ENCODE peak calls at places on chromosome X, in eight cellular contexts. R is NB4, E is left lung, O is GM12864, B is fibroblast of the aortic adventitia, Q is HCT116, P is ovary, I is GM06990. M is an unnamed sample.

GRCh38 chrX:29231800-29232199 is 644.6 kb downstream of the IL1RAPL1 start:
- DNase-seq in R (no peak), E (no peak), O (no peak), B (peak; percentile 37), Q (no peak), P (no peak), I (no peak), M (no peak)

GRCh38 chrX:70998402-70999027 is 67.6 kb upstream of the SLC7A3 start:
- DNase-seq in R (peak; percentile 5), E (no peak), O (peak; percentile 3), B (peak; percentile 66), Q (no peak), P (peak; percentile 41), I (no peak), M (no peak)

GRCh38 chrX:7950865-7951264 is 23.7 kb upstream of the PNPLA4 start:
- DNase-seq in R (no peak), E (no peak), O (peak; percentile 31), B (no peak), Q (no peak), P (no peak), I (peak; percentile 38), M (no peak)

GRCh38 chrX:18885317-18886004 is 98.5 kb downstream of the PHKA2 start:
- DNase-seq in R (no peak), E (no peak), O (peak; percentile 13), B (peak; percentile 33), Q (no peak), P (peak; percentile 24), I (no peak), M (no peak)

GRCh38 chrX:10794203-10794630 is 173.8 kb upstream of the MID1 start:
- DNase-seq in R (no peak), E (no peak), O (no peak), B (no peak), Q (no peak), P (no peak), I (no peak), M (no peak)

GRCh38 chrX:18886344-18887161 is 97.4 kb downstream of the PHKA2 start:
- DNase-seq in R (peak; percentile 78), E (peak; percentile 81), O (peak; percentile 43), B (peak; percentile 55), Q (peak; percentile 57), P (peak; percentile 76), I (peak; percentile 80), M (peak; percentile 89)

GRCh38 chrX:39204945-39205344 is 403.7 kb downstream of the MID1IP1 start:
- DNase-seq in R (no peak), E (no peak), O (no peak), B (no peak), Q (no peak), P (no peak), I (no peak), M (no peak)

GRCh38 chrX:72094894-72095293 is 36.8 kb downstream of the RTL5 start:
- DNase-seq in R (peak; percentile 54), E (peak; percentile 69), O (peak; percentile 21), B (peak; percentile 37), Q (no peak), P (peak; percentile 16), I (peak; percentile 24), M (no peak)

GRCh38 chrX:101677028-101677427 is 17.4 kb upstream of the ARMCX2 start:
- DNase-seq in R (no peak), E (no peak), O (no peak), B (no peak), Q (no peak), P (no peak), I (no peak), M (no peak)

GRCh38 chrX:76987381-76987780 is 459.8 kb upstream of the FGF16 start:
- DNase-seq in R (no peak), E (no peak), O (no peak), B (peak; percentile 16), Q (no peak), P (no peak), I (no peak), M (no peak)

GRCh38 chrX:110180176-110180927 is 137.5 kb downstream of the AMMECR1 start:
- DNase-seq in R (no peak), E (no peak), O (no peak), B (peak; percentile 81), Q (peak; percentile 16), P (peak; percentile 69), I (no peak), M (no peak)

GRCh38 chrX:46929439-46930018 is 17.3 kb downstream of the JADE3 start:
- DNase-seq in R (no peak), E (no peak), O (no peak), B (peak; percentile 26), Q (no peak), P (no peak), I (no peak), M (no peak)

GRCh38 chrX:69285881-69286545 is 120.8 kb upstream of the PJA1 start:
- DNase-seq in R (peak; percentile 45), E (peak; percentile 84), O (no peak), B (peak; percentile 26), Q (peak; percentile 0), P (peak; percentile 81), I (peak; percentile 27), M (no peak)

GRCh38 chrX:47380268-47380667 is 9.9 kb downstream of the ZNF157 start:
- DNase-seq in R (no peak), E (no peak), O (peak; percentile 58), B (no peak), Q (no peak), P (no peak), I (no peak), M (no peak)

GRCh38 chrX:6095469-6095868 is 133.2 kb downstream of the NLGN4X start:
- DNase-seq in R (peak; percentile 1), E (no peak), O (no peak), B (no peak), Q (no peak), P (no peak), I (no peak), M (no peak)

GRCh38 chrX:115534383-115534782 is 26.6 kb upstream of the PLS3 start:
- DNase-seq in R (no peak), E (no peak), O (no peak), B (no peak), Q (no peak), P (no peak), I (no peak), M (no peak)

GRCh38 chrX:129726307-129727111 is 12.3 kb upstream of the XPNPEP2 start:
- DNase-seq in R (peak; percentile 41), E (no peak), O (no peak), B (peak; percentile 77), Q (peak; percentile 28), P (peak; percentile 35), I (no peak), M (peak; percentile 74)

GRCh38 chrX:21738145-21738949 is 19.6 kb downstream of the SMPX start:
- DNase-seq in R (no peak), E (no peak), O (no peak), B (no peak), Q (no peak), P (no peak), I (no peak), M (no peak)

GRCh38 chrX:66012094-66012534 is 27.8 kb downstream of the VSIG4 start:
- DNase-seq in R (peak; percentile 97), E (no peak), O (no peak), B (no peak), Q (no peak), P (no peak), I (no peak), M (no peak)

GRCh38 chrX:35733879-35734278 is 64.3 kb upstream of the MAGEB16 start:
- DNase-seq in R (no peak), E (no peak), O (no peak), B (no peak), Q (no peak), P (no peak), I (no peak), M (no peak)

GRCh38 chrX:30653415-30654131 is at the start of gene GK:
- DNase-seq in R (peak; percentile 36), E (peak; percentile 81), O (no peak), B (peak; percentile 5), Q (no peak), P (no peak), I (peak; percentile 62), M (peak; percentile 79)

GRCh38 chrX:10033360-10034007 is 66.3 kb downstream of the CLDN34 start:
- DNase-seq in R (no peak), E (no peak), O (no peak), B (no peak), Q (no peak), P (no peak), I (no peak), M (no peak)

GRCh38 chrX:148567229-148567628 is 66.8 kb downstream of the AFF2 start:
- DNase-seq in R (no peak), E (no peak), O (no peak), B (peak; percentile 67), Q (no peak), P (no peak), I (no peak), M (no peak)

DNA sequence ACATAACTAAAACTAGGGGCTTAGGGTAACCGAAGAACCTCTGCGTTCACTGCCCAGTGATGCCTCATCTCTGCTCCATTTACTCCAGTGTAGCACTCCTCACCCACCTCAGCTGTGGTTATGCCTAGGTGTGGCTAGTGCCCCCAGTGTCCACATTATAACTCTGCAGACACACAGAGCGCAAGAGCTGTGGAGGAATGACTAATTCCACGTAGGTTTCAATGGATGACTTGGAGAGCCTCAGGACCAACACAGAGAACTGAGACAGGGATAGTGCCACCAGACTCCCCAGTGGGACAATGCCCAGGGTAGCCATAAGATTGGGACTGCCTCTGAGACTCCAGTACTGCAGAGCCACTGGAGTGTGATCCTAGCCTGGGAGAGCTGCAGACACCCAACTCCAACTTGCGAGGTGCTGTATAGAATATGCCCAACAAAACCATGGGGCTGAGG is 542.4 kb upstream of the DIPK2B start:
- DNase-seq in R (peak; percentile 66), E (no peak), O (no peak), B (no peak), Q (peak; percentile 76), P (no peak), I (no peak), M (no peak)
- TF ChIP-seq CTCF in R (peak; percentile 32), E (no peak), O (peak; percentile 6), B (peak; percentile 32), Q (peak; percentile 50), P (no peak), I (peak; percentile 18), M (no peak)

GRCh38 chrX:73851014-73852009 is 288.3 kb downstream of the CHIC1 start:
- DNase-seq in R (no peak), E (no peak), O (no peak), B (peak; percentile 95), Q (no peak), P (peak; percentile 85), I (peak; percentile 83), M (peak; percentile 96)
- H3K4me3 ChIP-seq in R (no peak overlapping the region), E (no peak overlapping the region), O (no peak overlapping the region), B (peak overlapping the region; percentile 79), Q (no peak overlapping the region), P (peak overlapping the region; percentile 50), I (peak overlapping the region; percentile 67), M (peak overlapping the region; percentile 67)

GRCh38 chrX:51728202-51728601 is 15.0 kb upstream of the GSPT2 start:
- DNase-seq in R (no peak), E (no peak), O (no peak), B (no peak), Q (no peak), P (no peak), I (no peak), M (no peak)
- TF ChIP-seq CTCF in R (no peak), E (no peak), O (no peak), B (no peak), Q (no peak), P (no peak), I (no peak), M (no peak)

DNA sequence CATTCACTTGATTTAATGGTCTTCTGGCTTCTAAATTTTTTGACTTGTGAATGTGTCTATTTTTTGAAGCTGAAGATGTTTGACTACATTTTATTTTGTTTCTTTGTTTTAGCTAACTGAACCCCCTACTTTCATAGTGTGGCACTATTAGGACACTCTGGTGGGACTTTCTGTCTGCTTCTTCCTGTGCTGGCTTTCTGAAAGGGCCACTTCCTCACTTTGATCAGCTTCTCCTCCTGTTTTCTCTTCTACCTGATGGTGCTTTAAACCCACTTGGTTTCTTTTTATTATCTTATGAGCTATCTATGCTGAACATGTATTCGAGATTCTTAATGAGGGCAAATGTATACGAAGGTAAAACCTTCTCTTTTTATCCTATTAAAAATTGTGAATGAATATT is 186.1 kb upstream of the CASK start:
- DNase-seq in R (no peak), E (no peak), O (no peak), B (no peak), Q (no peak), P (no peak), I (no peak), M (no peak)
- H3K4me3 ChIP-seq in R (no peak overlapping the region), E (no peak overlapping the region), O (no peak overlapping the region), B (no peak overlapping the region), Q (no peak overlapping the region), P (no peak overlapping the region), I (no peak overlapping the region), M (no peak overlapping the region)

M was measured in coronary artery.